ENCODE peak calls at places on chromosome 21, in ten cellular contexts. K is GM12891; P is kidney; J is CD8-positive, alpha-beta memory T cell; Q is stimulated activated CD8-positive, alpha-beta memory T cell treated with anti-CD3 and anti-CD28 coated beads, Interleukin-15, amount 100 ng/mL, for 4 hours; E is Calu3; X is NCI-H1417; Y is hippocampal formation; L is NAMALWA; C is Right ventricle myocardium superior. V is an unnamed sample.

GRCh38 chr21:37658994-37659458 is 257.2 kb downstream of the KCNJ6 start:
- DNase-seq in E (no peak), Y (no peak), Q (no peak), X (no peak), L (no peak), C (no peak), K (no peak), J (no peak), P (peak), V (no peak)

GRCh38 chr21:46416551-46416950 is 42.1 kb upstream of the DIP2A start:
- DNase-seq in K (no peak), J (no peak), E (no peak), Q (no peak), Y (no peak), L (no peak), C (peak), P (peak), X (no peak), V (no peak)

GRCh38 chr21:34647552-34647951 is 21.2 kb upstream of the CLIC6 start:
- DNase-seq in L (no peak), P (no peak), E (no peak), K (no peak), C (no peak), Q (no peak), J (no peak), X (no peak), Y (no peak), V (no peak)

GRCh38 chr21:45327458-45328197 is 39.9 kb upstream of the POFUT2 start:
- DNase-seq in K (no peak), X (no peak), P (peak), E (no peak), C (peak), L (no peak), J (no peak), Q (no peak), Y (no peak), V (no peak)

GRCh38 chr21:18398843-18399242 is 4.7 kb downstream of the TMPRSS15 start:
- DNase-seq in X (no peak), Y (no peak), Q (no peak), L (no peak), J (no peak), K (no peak), C (no peak), E (no peak), P (no peak), V (no peak)

GRCh38 chr21:44697811-44698734 is 1.1 kb downstream of the KRTAP10-12 start:
- DNase-seq in Q (no peak), L (no peak), E (no peak), J (no peak), Y (no peak), P (peak), C (no peak), X (no peak), K (no peak), V (no peak)

GRCh38 chr21:31546402-31547155 is 112.9 kb upstream of the SOD1 start:
- DNase-seq in J (no peak), C (no peak), P (peak), Q (no peak), K (no peak), X (no peak), Y (no peak), E (no peak), L (no peak), V (no peak)

GRCh38 chr21:44671911-44672310 is 5.2 kb upstream of the KRTAP12-2 start:
- DNase-seq in Y (no peak), L (no peak), X (no peak), P (no peak), C (no peak), K (no peak), J (no peak), E (no peak), Q (no peak), V (no peak)

GRCh38 chr21:45354970-45355369 is 50.0 kb upstream of the COL18A1 start:
- DNase-seq in C (no peak), E (no peak), J (no peak), L (no peak), P (no peak), Q (no peak), K (no peak), Y (no peak), X (no peak), V (no peak)

GRCh38 chr21:30194701-30195299 is 21.1 kb downstream of the CLDN8 start:
- DNase-seq in L (peak), X (no peak), Q (no peak), C (no peak), J (no peak), K (peak), P (no peak), Y (no peak), E (peak), V (peak)

GRCh38 chr21:38973552-38973951 is 167.8 kb downstream of the ETS2 start:
- DNase-seq in Y (no peak), K (no peak), C (no peak), L (no peak), E (no peak), Q (no peak), P (no peak), X (no peak), J (no peak), V (no peak)

GRCh38 chr21:46118871-46119564 is 21.1 kb downstream of the COL6A2 start:
- DNase-seq in J (no peak), C (no peak), Q (no peak), Y (no peak), P (peak), K (peak), L (no peak), E (no peak), X (no peak), V (no peak)

GRCh38 chr21:31733521-31734149 is 1.7 kb upstream of the SCAF4 start:
- DNase-seq in J (no peak), X (no peak), L (peak), P (no peak), Q (no peak), K (no peak), E (no peak), Y (no peak), C (no peak), V (no peak)

GRCh38 chr21:35244514-35244913 is 195.4 kb upstream of the RUNX1 start:
- DNase-seq in Y (no peak), P (no peak), L (no peak), K (no peak), Q (no peak), X (no peak), C (no peak), J (no peak), E (no peak), V (no peak)

GRCh38 chr21:35400233-35400939 is 351.3 kb upstream of the RUNX1 start:
- DNase-seq in P (no peak), Y (no peak), E (peak), K (peak), J (peak), Q (no peak), L (peak), X (peak), C (no peak), V (peak)

GRCh38 chr21:34967509-34968289 is 81.4 kb downstream of the RUNX1 start:
- DNase-seq in C (no peak), Y (no peak), Q (no peak), J (no peak), K (no peak), X (no peak), P (no peak), E (peak), L (no peak), V (no peak)

GRCh38 chr21:33976980-33977720 is 61.5 kb upstream of the ATP5PO start:
- DNase-seq in Q (no peak), X (no peak), P (no peak), K (no peak), J (no peak), L (no peak), C (no peak), Y (no peak), E (no peak), V (no peak)

GRCh38 chr21:25881524-25882376 is 147.0 kb downstream of the GABPA start:
- DNase-seq in P (peak), L (peak), C (peak), Y (peak), X (peak), E (peak), J (peak), K (peak), Q (peak), V (peak)

GRCh38 chr21:31133243-31133830 is 95.1 kb upstream of the KRTAP19-8 start:
- DNase-seq in L (peak), K (no peak), Q (no peak), X (no peak), E (no peak), J (no peak), Y (no peak), P (no peak), C (no peak), V (peak)

GRCh38 chr21:43643193-43643592 is 16.1 kb downstream of the HSF2BP start:
- DNase-seq in J (no peak), X (peak), K (no peak), P (no peak), E (no peak), L (no peak), C (no peak), Q (no peak), Y (no peak), V (no peak)

GRCh38 chr21:37945036-37945435 is 28.8 kb upstream of the KCNJ6 start:
- DNase-seq in X (no peak), J (no peak), Q (no peak), L (no peak), C (no peak), P (no peak), Y (no peak), E (no peak), K (no peak), V (no peak)

GRCh38 chr21:42200906-42201614 is 17.9 kb upstream of the ABCG1 start:
- DNase-seq in K (no peak), C (no peak), Y (no peak), L (no peak), E (no peak), X (no peak), P (no peak), J (peak), Q (no peak), V (no peak)

GRCh38 chr21:33270986-33271385 is 4.8 kb downstream of the IL10RB start:
- DNase-seq in X (no peak), C (no peak), Q (no peak), P (no peak), E (no peak), K (no peak), L (no peak), Y (no peak), J (no peak), V (no peak)

GRCh38 chr21:44653123-44653522 is 1.3 kb downstream of the KRTAP12-4 start:
- DNase-seq in X (no peak), Y (no peak), J (no peak), K (no peak), P (no peak), L (peak), Q (no peak), E (no peak), C (no peak), V (peak)

GRCh38 chr21:31972622-31973021 is 99.8 kb downstream of the HUNK start:
- DNase-seq in L (no peak), Y (no peak), P (no peak), K (no peak), J (no peak), Q (no peak), C (no peak), X (no peak), E (no peak), V (no peak)

GRCh38 chr21:29639366-29640232 is 300.2 kb downstream of the GRIK1 start:
- DNase-seq in J (no peak), K (no peak), L (peak), X (no peak), C (no peak), Q (no peak), P (no peak), E (no peak), Y (no peak), V (no peak)

GRCh38 chr21:42248241-42248640 is 29.3 kb downstream of the ABCG1 start:
- DNase-seq in J (no peak), L (no peak), X (no peak), K (no peak), P (peak), C (peak), E (no peak), Y (no peak), Q (no peak), V (no peak)

GRCh38 chr21:34307991-34308532 is 55.7 kb upstream of the KCNE2 start:
- DNase-seq in X (no peak), Y (no peak), C (no peak), K (no peak), L (no peak), P (no peak), J (no peak), E (no peak), Q (no peak), V (no peak)

GRCh38 chr21:34204021-34204420 is 130.6 kb downstream of the MRPS6 start:
- DNase-seq in C (no peak), Q (no peak), Y (no peak), J (no peak), L (no peak), K (no peak), X (peak), P (no peak), E (no peak), V (no peak)

GRCh38 chr21:37631319-37632117 is 264.9 kb downstream of the DYRK1A start:
- DNase-seq in J (no peak), E (peak), C (no peak), L (no peak), P (peak), Y (no peak), X (no peak), K (no peak), Q (no peak), V (peak)

GRCh38 chr21:38985423-38986378 is 180.0 kb downstream of the ETS2 start:
- DNase-seq in X (peak), Q (no peak), E (no peak), P (peak), C (peak), L (no peak), Y (no peak), J (no peak), K (peak), V (no peak)